ENCODE peak calls at places on chromosomes 12 and 14, in ten cellular contexts. One of them, this sample, is unnamed.

GRCh38 chr12:77999074-77999715 is 168.5 kb downstream of the NAV3 start:
- DNase-seq in activated CD4-positive, alpha-beta T cell treated with anti-CD3 and anti-CD28 coated beads, Interleukin-2, amount 10 ng/mL, durations not matched to agents 7 days and 5 days: no peak
- DNase-seq in ACHN: no peak
- DNase-seq in stimulated activated naive CD8-positive, alpha-beta T cell treated with anti-CD3 and anti-CD28 coated beads, Interleukin-15, Interleukin-2, amounts not matched to agents 100 U/mL and 50 U/mL, for 24 hours: no peak
- DNase-seq in T1000: no peak
- DNase-seq in stimulated activated CD8-positive, alpha-beta memory T cell treated with anti-CD3 and anti-CD28 coated beads, Interleukin-7, amount 100 ng/mL, for 1 hour: no peak
- DNase-seq in MM.1S: no peak
- DNase-seq in psoas muscle: no peak
- DNase-seq in non-pigmented ciliary epithelial cell: no peak
- DNase-seq in PC-3: no peak
- DNase-seq in this sample: no peak

GRCh38 chr14:36333106-36333505 is 12.7 kb upstream of the MBIP start:
- DNase-seq in activated CD4-positive, alpha-beta T cell treated with anti-CD3 and anti-CD28 coated beads, Interleukin-2, amount 10 ng/mL, durations not matched to agents 7 days and 5 days: no peak
- DNase-seq in ACHN: no peak
- DNase-seq in stimulated activated naive CD8-positive, alpha-beta T cell treated with anti-CD3 and anti-CD28 coated beads, Interleukin-15, Interleukin-2, amounts not matched to agents 100 U/mL and 50 U/mL, for 24 hours: no peak
- DNase-seq in T1000: no peak
- DNase-seq in stimulated activated CD8-positive, alpha-beta memory T cell treated with anti-CD3 and anti-CD28 coated beads, Interleukin-7, amount 100 ng/mL, for 1 hour: no peak
- DNase-seq in MM.1S: no peak
- DNase-seq in psoas muscle: no peak
- DNase-seq in non-pigmented ciliary epithelial cell: no peak
- DNase-seq in PC-3: no peak
- DNase-seq in this sample: no peak

GRCh38 chr12:6278439-6279255 is 31.8 kb upstream of the PLEKHG6 start:
- DNase-seq in activated CD4-positive, alpha-beta T cell treated with anti-CD3 and anti-CD28 coated beads, Interleukin-2, amount 10 ng/mL, durations not matched to agents 7 days and 5 days: peak; percentile 75
- DNase-seq in ACHN: peak; percentile 94
- DNase-seq in stimulated activated naive CD8-positive, alpha-beta T cell treated with anti-CD3 and anti-CD28 coated beads, Interleukin-15, Interleukin-2, amounts not matched to agents 100 U/mL and 50 U/mL, for 24 hours: peak; percentile 90
- DNase-seq in T1000: peak; percentile 92
- DNase-seq in stimulated activated CD8-positive, alpha-beta memory T cell treated with anti-CD3 and anti-CD28 coated beads, Interleukin-7, amount 100 ng/mL, for 1 hour: peak; percentile 78
- DNase-seq in MM.1S: peak; percentile 75
- DNase-seq in psoas muscle: peak; percentile 93
- DNase-seq in non-pigmented ciliary epithelial cell: no peak
- DNase-seq in PC-3: peak; percentile 88
- DNase-seq in this sample: peak; percentile 91

GRCh38 chr12:108649126-108649525 is 15.4 kb upstream of the SELPLG start:
- DNase-seq in activated CD4-positive, alpha-beta T cell treated with anti-CD3 and anti-CD28 coated beads, Interleukin-2, amount 10 ng/mL, durations not matched to agents 7 days and 5 days: no peak
- DNase-seq in ACHN: no peak
- DNase-seq in stimulated activated naive CD8-positive, alpha-beta T cell treated with anti-CD3 and anti-CD28 coated beads, Interleukin-15, Interleukin-2, amounts not matched to agents 100 U/mL and 50 U/mL, for 24 hours: no peak
- DNase-seq in T1000: no peak
- DNase-seq in stimulated activated CD8-positive, alpha-beta memory T cell treated with anti-CD3 and anti-CD28 coated beads, Interleukin-7, amount 100 ng/mL, for 1 hour: no peak
- DNase-seq in MM.1S: no peak
- DNase-seq in psoas muscle: no peak
- DNase-seq in non-pigmented ciliary epithelial cell: peak; percentile 38
- DNase-seq in PC-3: no peak
- DNase-seq in this sample: no peak

GRCh38 chr14:78950654-78951053 is 780.5 kb downstream of the NRXN3 start:
- DNase-seq in activated CD4-positive, alpha-beta T cell treated with anti-CD3 and anti-CD28 coated beads, Interleukin-2, amount 10 ng/mL, durations not matched to agents 7 days and 5 days: no peak
- DNase-seq in ACHN: no peak
- DNase-seq in stimulated activated naive CD8-positive, alpha-beta T cell treated with anti-CD3 and anti-CD28 coated beads, Interleukin-15, Interleukin-2, amounts not matched to agents 100 U/mL and 50 U/mL, for 24 hours: no peak
- DNase-seq in T1000: no peak
- DNase-seq in stimulated activated CD8-positive, alpha-beta memory T cell treated with anti-CD3 and anti-CD28 coated beads, Interleukin-7, amount 100 ng/mL, for 1 hour: no peak
- DNase-seq in MM.1S: no peak
- DNase-seq in psoas muscle: no peak
- DNase-seq in non-pigmented ciliary epithelial cell: no peak
- DNase-seq in PC-3: peak; percentile 32
- DNase-seq in this sample: no peak

GRCh38 chr12:25959069-25959961 is 833 bp downstream of the RASSF8 start:
- DNase-seq in activated CD4-positive, alpha-beta T cell treated with anti-CD3 and anti-CD28 coated beads, Interleukin-2, amount 10 ng/mL, durations not matched to agents 7 days and 5 days: peak; percentile 7
- DNase-seq in ACHN: peak; percentile 87
- DNase-seq in stimulated activated naive CD8-positive, alpha-beta T cell treated with anti-CD3 and anti-CD28 coated beads, Interleukin-15, Interleukin-2, amounts not matched to agents 100 U/mL and 50 U/mL, for 24 hours: peak; percentile 35
- DNase-seq in T1000: peak; percentile 36
- DNase-seq in stimulated activated CD8-positive, alpha-beta memory T cell treated with anti-CD3 and anti-CD28 coated beads, Interleukin-7, amount 100 ng/mL, for 1 hour: no peak
- DNase-seq in MM.1S: peak; percentile 57
- DNase-seq in psoas muscle: peak; percentile 76
- DNase-seq in non-pigmented ciliary epithelial cell: peak; percentile 57
- DNase-seq in PC-3: peak; percentile 77
- DNase-seq in this sample: peak; percentile 78

GRCh38 chr12:89951694-89952060 is 243.0 kb upstream of the ATP2B1 start:
- DNase-seq in activated CD4-positive, alpha-beta T cell treated with anti-CD3 and anti-CD28 coated beads, Interleukin-2, amount 10 ng/mL, durations not matched to agents 7 days and 5 days: no peak
- DNase-seq in ACHN: no peak
- DNase-seq in stimulated activated naive CD8-positive, alpha-beta T cell treated with anti-CD3 and anti-CD28 coated beads, Interleukin-15, Interleukin-2, amounts not matched to agents 100 U/mL and 50 U/mL, for 24 hours: no peak
- DNase-seq in T1000: no peak
- DNase-seq in stimulated activated CD8-positive, alpha-beta memory T cell treated with anti-CD3 and anti-CD28 coated beads, Interleukin-7, amount 100 ng/mL, for 1 hour: no peak
- DNase-seq in MM.1S: no peak
- DNase-seq in psoas muscle: no peak
- DNase-seq in non-pigmented ciliary epithelial cell: no peak
- DNase-seq in PC-3: peak; percentile 88
- DNase-seq in this sample: no peak

GRCh38 chr14:34678306-34678705 is 36.1 kb downstream of the CFL2 start:
- DNase-seq in activated CD4-positive, alpha-beta T cell treated with anti-CD3 and anti-CD28 coated beads, Interleukin-2, amount 10 ng/mL, durations not matched to agents 7 days and 5 days: no peak
- DNase-seq in ACHN: no peak
- DNase-seq in stimulated activated naive CD8-positive, alpha-beta T cell treated with anti-CD3 and anti-CD28 coated beads, Interleukin-15, Interleukin-2, amounts not matched to agents 100 U/mL and 50 U/mL, for 24 hours: no peak
- DNase-seq in T1000: no peak
- DNase-seq in stimulated activated CD8-positive, alpha-beta memory T cell treated with anti-CD3 and anti-CD28 coated beads, Interleukin-7, amount 100 ng/mL, for 1 hour: no peak
- DNase-seq in MM.1S: no peak
- DNase-seq in psoas muscle: no peak
- DNase-seq in non-pigmented ciliary epithelial cell: no peak
- DNase-seq in PC-3: no peak
- DNase-seq in this sample: no peak

GRCh38 chr12:54415223-54415929 is 3.7 kb downstream of the ITGA5 start:
- DNase-seq in activated CD4-positive, alpha-beta T cell treated with anti-CD3 and anti-CD28 coated beads, Interleukin-2, amount 10 ng/mL, durations not matched to agents 7 days and 5 days: no peak
- DNase-seq in ACHN: peak; percentile 27
- DNase-seq in stimulated activated naive CD8-positive, alpha-beta T cell treated with anti-CD3 and anti-CD28 coated beads, Interleukin-15, Interleukin-2, amounts not matched to agents 100 U/mL and 50 U/mL, for 24 hours: no peak
- DNase-seq in T1000: no peak
- DNase-seq in stimulated activated CD8-positive, alpha-beta memory T cell treated with anti-CD3 and anti-CD28 coated beads, Interleukin-7, amount 100 ng/mL, for 1 hour: no peak
- DNase-seq in MM.1S: no peak
- DNase-seq in psoas muscle: no peak
- DNase-seq in non-pigmented ciliary epithelial cell: no peak
- DNase-seq in PC-3: no peak
- DNase-seq in this sample: no peak